ENCODE peak calls at places on chromosomes 3 and 15, in seven cellular contexts. Z is coronary artery, B is GM23248, R is dorsolateral prefrontal cortex, I is left lung, H is astrocyte, T is mammary epithelial cell. S is an unnamed sample.

GRCh38 chr3:11380314-11380713 is 108.1 kb downstream of the ATG7 start:
- DNase-seq in H (no peak), Z (no peak), B (no peak), I (no peak), R (no peak), T (no peak), S (no peak)

GRCh38 chr15:58043192-58043903 is 22.2 kb downstream of the ALDH1A2 start:
- DNase-seq in Z (no peak), T (peak; percentile 11), R (no peak), I (no peak), H (no peak), B (peak; percentile 65), S (peak; percentile 51)

GRCh38 chr15:40906947-40907802 is 12.9 kb downstream of the VPS18 start:
- DNase-seq in T (peak; percentile 35), R (peak; percentile 61), H (peak; percentile 29), I (peak; percentile 83), B (peak; percentile 44), Z (no peak), S (no peak)

GRCh38 chr15:47432831-47433230 is 284.5 kb upstream of the SEMA6D start:
- DNase-seq in T (no peak), H (no peak), B (peak; percentile 9), I (no peak), Z (no peak), R (no peak), S (no peak)

GRCh38 chr3:94225176-94225742 is 162.4 kb downstream of the NSUN3 start:
- DNase-seq in I (no peak), H (peak; percentile 51), Z (no peak), B (peak; percentile 55), T (peak; percentile 60), R (no peak), S (peak; percentile 32)

GRCh38 chr3:194250104-194251002 is 100.8 kb downstream of the CPN2 start:
- DNase-seq in T (no peak), B (peak; percentile 44), I (peak; percentile 72), Z (no peak), H (peak; percentile 45), R (no peak), S (no peak)

GRCh38 chr15:40092416-40093223 is 16.1 kb downstream of the BMF start:
- DNase-seq in T (no peak), B (peak; percentile 74), I (no peak), Z (peak; percentile 75), H (peak; percentile 77), R (no peak), S (no peak)

GRCh38 chr3:152656207-152657001 is 178.5 kb upstream of the P2RY1 start:
- DNase-seq in H (peak; percentile 4), T (no peak), Z (no peak), I (no peak), B (no peak), R (no peak), S (no peak)

GRCh38 chr3:150826466-150827282 is 63.7 kb upstream of the SIAH2 start:
- DNase-seq in I (no peak), H (no peak), R (no peak), B (no peak), T (no peak), Z (no peak), S (no peak)

GRCh38 chr3:63047068-63047467 is 171.9 kb upstream of the CADPS start:
- DNase-seq in R (no peak), H (peak; percentile 38), Z (no peak), B (no peak), T (no peak), I (no peak), S (no peak)

DNA sequence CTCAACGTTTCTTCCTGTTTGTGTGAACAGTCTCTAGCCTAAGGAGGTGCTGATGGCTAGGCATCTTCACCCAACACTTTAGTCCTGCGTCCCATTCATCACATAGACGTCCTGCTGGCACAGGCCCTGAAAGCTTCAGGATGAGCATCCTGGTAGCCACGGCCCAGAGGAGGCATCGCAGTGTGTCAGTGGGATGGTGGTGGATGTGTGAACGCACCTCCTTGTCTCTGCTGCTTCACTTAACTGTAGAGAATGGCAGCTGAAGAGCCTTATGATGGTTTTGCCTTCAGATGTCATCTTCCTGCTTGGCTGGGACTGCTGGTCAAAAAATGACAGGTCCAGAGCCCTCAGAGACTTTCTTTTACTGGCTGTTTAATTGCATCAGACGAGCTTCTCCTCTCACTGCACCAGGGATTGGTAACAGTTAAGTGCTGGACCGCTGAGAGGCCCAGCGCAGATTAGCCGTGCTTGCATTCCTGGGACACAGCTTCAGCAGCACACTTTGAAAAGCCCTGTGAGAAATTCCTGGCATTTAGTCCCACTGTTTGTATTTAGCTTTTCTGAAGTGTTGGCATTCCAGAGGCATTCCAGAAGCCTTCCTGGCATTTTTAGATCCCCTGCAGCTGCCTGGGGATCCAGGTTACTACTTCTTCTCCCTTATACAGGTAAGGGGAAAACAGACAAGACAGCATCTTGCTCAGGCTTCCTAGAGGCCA is 132.4 kb upstream of the PLXNA1 start:
- DNase-seq in H (peak; percentile 74), B (peak; percentile 49), T (no peak), Z (peak; percentile 50), I (no peak), R (peak; percentile 39), S (peak; percentile 57)
- H3K4me3 ChIP-seq in H (no peak overlapping the region), B (no peak overlapping the region), T (no peak overlapping the region), Z (no peak overlapping the region), I (no peak overlapping the region), R (no peak overlapping the region), S (no peak overlapping the region)

GRCh38 chr15:75723171-75723846 is 10.7 kb upstream of the CSPG4 start:
- DNase-seq in R (no peak), B (peak; percentile 36), Z (no peak), T (peak; percentile 63), H (no peak), I (peak; percentile 34), S (no peak)
- H3K27ac ChIP-seq in R (no peak overlapping the region), B (peak overlapping the region; percentile 31), Z (peak overlapping the region; percentile 89), T (peak overlapping the region; percentile 87), H (peak overlapping the region; percentile 79), I (peak overlapping the region; percentile 31), S (peak overlapping the region; percentile 63)

DNA sequence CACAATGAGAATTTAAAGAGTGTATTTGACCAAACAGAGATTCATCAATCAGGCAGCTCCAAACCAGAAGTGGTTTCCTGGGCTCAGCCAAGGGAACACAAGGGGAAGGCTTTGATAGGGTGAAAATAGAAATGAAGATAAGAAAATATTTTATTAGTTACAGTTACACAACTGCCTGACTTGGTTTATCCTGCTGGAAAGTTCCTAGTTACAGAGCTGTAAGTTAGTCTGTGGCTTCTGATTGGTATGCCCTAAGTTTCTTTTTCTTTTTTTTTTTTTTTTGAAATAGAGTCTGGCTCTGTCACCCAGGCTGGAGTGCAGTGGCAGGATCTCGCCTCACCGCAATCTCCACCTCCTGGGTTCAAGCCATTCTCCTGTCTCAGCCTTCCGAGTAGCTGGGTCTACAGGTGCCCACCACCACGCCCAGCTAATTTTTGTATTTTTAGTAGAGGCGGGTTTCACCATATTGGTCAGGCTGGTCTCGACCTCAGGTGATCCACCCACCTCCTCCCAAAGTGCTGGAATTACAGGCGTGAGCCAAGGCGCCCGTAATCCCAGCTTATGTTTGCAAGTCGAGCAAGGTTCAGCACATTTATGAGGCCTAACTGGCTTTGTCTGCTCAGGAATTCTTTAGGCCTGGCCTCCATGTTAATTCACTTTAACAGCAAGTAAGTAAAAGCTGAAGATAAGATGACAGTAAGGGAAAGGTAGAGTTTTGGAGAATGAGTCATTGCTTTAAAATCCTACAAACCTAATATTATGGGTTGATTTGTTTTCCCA is 24.4 kb downstream of the SIDT1 start:
- DNase-seq in Z (no peak), R (no peak), T (no peak), H (no peak), B (no peak), I (no peak), S (no peak)
- H3K4me3 ChIP-seq in Z (no peak overlapping the region), R (no peak overlapping the region), T (no peak overlapping the region), H (no peak overlapping the region), B (no peak overlapping the region), I (no peak overlapping the region), S (no peak overlapping the region)

GRCh38 chr15:93026359-93026758 is 62.7 kb downstream of the RGMA start:
- DNase-seq in I (no peak), Z (no peak), T (no peak), H (no peak), R (no peak), B (no peak), S (no peak)
- H3K27ac ChIP-seq in I (peak overlapping the region; percentile 93), Z (peak overlapping the region; percentile 95), T (no peak overlapping the region), H (no peak overlapping the region), R (peak overlapping the region; percentile 1), B (no peak overlapping the region), S (no peak overlapping the region)